ENCODE peak calls at places on chromosomes 5 and 9, in nine cellular contexts. I is tibial nerve; W is upper lobe of right lung; J is stomach; E is left ventricle myocardium inferior; F is CD8-positive, alpha-beta T cell; H is uterus; Q is right atrium auricular region; B is foreskin keratinocyte. L is an unnamed sample.

GRCh38 chr9:129386812-129387177 is 208.7 kb upstream of the IER5L start:
- DNase-seq in I (no peak), W (peak; percentile 49), J (no peak), E (no peak), F (no peak), H (no peak), Q (no peak), B (no peak), L (no peak)

GRCh38 chr9:117191504-117192375 is 223.1 kb downstream of the ASTN2 start:
- DNase-seq in I (no peak), W (no peak), J (no peak), E (no peak), F (no peak), H (no peak), Q (no peak), B (no peak), L (no peak)

GRCh38 chr5:68431601-68432337 is 216.2 kb downstream of the PIK3R1 start:
- DNase-seq in I (no peak), W (no peak), J (no peak), E (no peak), F (no peak), H (no peak), Q (no peak), B (no peak), L (no peak)

GRCh38 chr5:123802298-123802951 is 290.4 kb downstream of the CSNK1G3 start:
- DNase-seq in I (no peak), W (no peak), J (no peak), E (no peak), F (no peak), H (no peak), Q (no peak), B (no peak), L (no peak)

GRCh38 chr9:4262735-4263141 is 37.1 kb downstream of the GLIS3 start:
- DNase-seq in I (no peak), W (no peak), J (no peak), E (no peak), F (no peak), H (no peak), Q (no peak), B (peak; percentile 93), L (no peak)

GRCh38 chr9:136626740-136627642 is 35.7 kb upstream of the EGFL7 start:
- DNase-seq in I (no peak), W (no peak), J (peak; percentile 89), E (no peak), F (no peak), H (no peak), Q (no peak), B (no peak), L (no peak)

GRCh38 chr9:127614961-127615360 is 2.9 kb downstream of the STXBP1 start:
- DNase-seq in I (no peak), W (no peak), J (no peak), E (no peak), F (no peak), H (no peak), Q (no peak), B (no peak), L (no peak)

GRCh38 chr5:151063136-151063544 is 17.7 kb downstream of the TNIP1 start:
- DNase-seq in I (no peak), W (no peak), J (no peak), E (no peak), F (no peak), H (peak; percentile 65), Q (peak; percentile 79), B (no peak), L (no peak)

GRCh38 chr5:139194486-139194885 is 3.7 kb downstream of the SIL1 start:
- DNase-seq in I (no peak), W (no peak), J (no peak), E (no peak), F (no peak), H (no peak), Q (no peak), B (no peak), L (no peak)

GRCh38 chr5:136984772-136985455 is 514.2 kb downstream of the SPOCK1 start:
- DNase-seq in I (no peak), W (no peak), J (no peak), E (no peak), F (no peak), H (no peak), Q (no peak), B (no peak), L (no peak)

GRCh38 chr9:109450346-109450745 is 47.8 kb downstream of the PTPN3 start:
- DNase-seq in I (no peak), W (no peak), J (no peak), E (no peak), F (no peak), H (no peak), Q (no peak), B (no peak), L (no peak)

GRCh38 chr9:88087906-88088305 is 50.4 kb downstream of the SPATA31C2 start:
- DNase-seq in I (no peak), W (no peak), J (no peak), E (no peak), F (no peak), H (no peak), Q (no peak), B (no peak), L (no peak)

GRCh38 chr5:43973318-43973717 is 370.3 kb downstream of the NNT start:
- DNase-seq in I (no peak), W (no peak), J (no peak), E (no peak), F (no peak), H (no peak), Q (no peak), B (peak; percentile 4), L (no peak)

GRCh38 chr5:91957671-91958070 is 574.6 kb upstream of the ARRDC3 start:
- DNase-seq in I (no peak), W (no peak), J (no peak), E (no peak), F (no peak), H (no peak), Q (no peak), B (peak; percentile 33), L (no peak)

GRCh38 chr5:34789021-34789531 is 49.9 kb upstream of the TTC23L start:
- DNase-seq in I (no peak), W (no peak), J (no peak), E (no peak), F (no peak), H (peak; percentile 28), Q (no peak), B (no peak), L (no peak)

GRCh38 chr5:145752947-145753346 is 82.2 kb downstream of the PRELID2 start:
- DNase-seq in I (no peak), W (no peak), J (no peak), E (no peak), F (no peak), H (no peak), Q (no peak), B (no peak), L (no peak)

GRCh38 chr9:14249527-14249926 is 64.4 kb downstream of the NFIB start:
- DNase-seq in I (no peak), W (no peak), J (no peak), E (no peak), F (no peak), H (no peak), Q (no peak), B (no peak), L (no peak)

GRCh38 chr9:14247577-14247976 is 66.4 kb downstream of the NFIB start:
- DNase-seq in I (no peak), W (no peak), J (no peak), E (no peak), F (no peak), H (no peak), Q (no peak), B (no peak), L (no peak)

GRCh38 chr9:14248149-14248548 is 65.8 kb downstream of the NFIB start:
- DNase-seq in I (no peak), W (no peak), J (no peak), E (no peak), F (no peak), H (no peak), Q (no peak), B (no peak), L (no peak)

GRCh38 chr9:14250779-14251145 is 63.2 kb downstream of the NFIB start:
- DNase-seq in I (no peak), W (no peak), J (no peak), E (no peak), F (no peak), H (no peak), Q (no peak), B (no peak), L (no peak)

DNA sequence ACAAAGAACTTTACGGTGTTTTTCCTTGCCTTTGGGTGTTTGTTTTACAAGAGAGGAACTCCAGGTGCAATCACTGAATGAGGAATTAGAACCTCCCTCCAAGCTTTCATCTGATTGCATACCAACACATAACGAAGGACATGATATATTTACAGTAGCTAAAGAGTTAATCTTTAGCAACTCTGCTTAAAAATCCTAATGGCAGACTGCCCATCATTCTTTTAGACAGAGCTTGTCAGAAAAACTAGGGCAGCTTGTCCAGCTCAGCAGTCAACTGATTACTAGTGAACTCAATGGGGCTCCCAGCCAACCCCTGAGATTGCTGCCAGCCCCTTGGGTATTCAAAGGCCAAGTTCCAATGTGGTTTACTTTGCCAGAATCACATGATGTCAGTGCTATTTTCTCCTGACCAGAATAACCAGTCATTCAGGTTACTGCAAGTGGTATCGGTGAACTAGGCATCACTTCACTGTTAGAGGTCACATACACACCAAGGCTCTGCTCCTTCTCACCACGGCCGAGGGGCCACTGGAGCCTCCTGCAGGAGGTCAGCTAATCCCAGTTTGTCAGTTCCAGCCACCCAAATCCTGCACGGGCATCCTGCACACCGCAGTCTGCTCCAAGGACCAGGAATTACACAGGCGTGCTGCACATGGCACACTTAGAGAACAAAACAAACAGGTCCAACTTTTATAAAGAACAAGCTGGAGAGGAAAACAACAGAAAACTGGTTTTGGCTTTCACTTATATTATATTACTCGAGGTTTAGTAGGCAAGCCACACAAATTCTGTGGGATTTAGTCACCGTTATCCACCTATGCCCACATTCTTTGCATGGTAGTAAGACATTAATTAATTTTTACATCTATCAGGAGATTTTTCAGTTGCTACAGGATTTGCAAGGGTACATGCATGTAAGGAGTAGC is 62.5 kb downstream of the NFIB start:
- DNase-seq in I (peak; percentile 39), W (peak; percentile 89), J (peak; percentile 95), E (peak; percentile 87), F (no peak), H (peak; percentile 50), Q (peak; percentile 89), B (peak; percentile 92), L (peak; percentile 46)
- TF ChIP-seq CTCF in I (no peak), W (no peak), J (no peak), E (no peak), F (no peak), H (no peak), Q (no peak), B (no peak), L (no peak)

GRCh38 chr5:80141147-80141671 is 106.1 kb downstream of the THBS4 start:
- DNase-seq in I (peak; percentile 76), W (peak; percentile 79), J (peak; percentile 42), E (peak; percentile 89), F (no peak), H (peak; percentile 83), Q (peak; percentile 92), B (no peak), L (peak; percentile 15)
- H3K4me1 ChIP-seq in I (peaks cover 35% of the 10 kb centered on the region), W (peaks cover 26% of the 10 kb centered on the region), J (peaks cover 49% of the 10 kb centered on the region), E (peaks cover 32% of the 10 kb centered on the region), F (peaks cover 70% of the 10 kb centered on the region), H (no peaks in the 10 kb centered on the region), Q (peaks cover 22% of the 10 kb centered on the region), B (no peaks in the 10 kb centered on the region), L (peaks cover 8% of the 10 kb centered on the region)

GRCh38 chr9:111794837-111795556 is at the start of gene SHOC1:
- DNase-seq in I (no peak), W (peak; percentile 72), J (no peak), E (no peak), F (no peak), H (no peak), Q (no peak), B (no peak), L (no peak)
- TF ChIP-seq CTCF in I (no peak), W (no peak), J (no peak), E (no peak), F (no peak), H (no peak), Q (no peak), B (no peak), L (no peak)

GRCh38 chr5:158881076-158881880 is 218.4 kb downstream of the EBF1 start:
- DNase-seq in I (no peak), W (no peak), J (no peak), E (no peak), F (no peak), H (no peak), Q (no peak), B (no peak), L (no peak)
- H3K4me1 ChIP-seq in I (peaks cover 58% of the 10 kb centered on the region), W (no peaks in the 10 kb centered on the region), J (peaks cover 40% of the 10 kb centered on the region), E (peaks cover 68% of the 10 kb centered on the region), F (no peaks in the 10 kb centered on the region), H (no peaks in the 10 kb centered on the region), Q (peaks cover 34% of the 10 kb centered on the region), B (no peaks in the 10 kb centered on the region), L (peaks cover 33% of the 10 kb centered on the region)

L was measured in thoracic aorta.